ENCODE peak calls at places on chromosomes 4 and X, in five cellular contexts. O is SK-N-SH, Q is Peyer's patch, V is GM13977, X is uterus. Y is an unnamed sample.

GRCh38 chr4:31175242-31175910 is 455.2 kb downstream of the PCDH7 start:
- DNase-seq in X (no peak), Q (no peak), O (no peak), V (no peak), Y (no peak)

GRCh38 chr4:30653291-30653690 is 66.9 kb upstream of the PCDH7 start:
- DNase-seq in O (no peak), X (no peak), V (no peak), Q (no peak), Y (no peak)

GRCh38 chrX:155745792-155746191 is 133.0 kb upstream of the TMLHE start:
- DNase-seq in Q (peak), V (no peak), O (no peak), X (no peak), Y (no peak)

GRCh38 chrX:43973249-43973672 is at the start of gene NDP:
- DNase-seq in O (peak), Q (no peak), V (no peak), X (no peak), Y (no peak)

GRCh38 chrX:20315140-20315539 is 48.4 kb upstream of the RPS6KA3 start:
- DNase-seq in O (no peak), Q (no peak), X (no peak), V (no peak), Y (peak)

GRCh38 chrX:129771266-129771995 is 8.3 kb upstream of the SASH3 start:
- DNase-seq in Q (no peak), X (no peak), O (no peak), V (no peak), Y (no peak)

GRCh38 chr4:119209077-119209476 is 3.4 kb upstream of the USP53 start:
- DNase-seq in O (no peak), Q (no peak), V (peak), X (no peak), Y (peak)

GRCh38 chrX:3227526-3227925 is 118.9 kb downstream of the MXRA5 start:
- DNase-seq in O (no peak), V (no peak), X (no peak), Q (no peak), Y (no peak)

GRCh38 chr4:7984286-7984925 is 44.7 kb upstream of the AFAP1 start:
- DNase-seq in O (no peak), V (no peak), Q (no peak), X (no peak), Y (no peak)

GRCh38 chr4:123545569-123546122 is 149.1 kb downstream of the SPRY1 start:
- DNase-seq in Q (no peak), X (no peak), O (no peak), V (no peak), Y (no peak)

GRCh38 chr4:118586357-118586790 is 98.8 kb upstream of the METTL14 start:
- DNase-seq in Q (no peak), O (no peak), V (no peak), X (peak), Y (no peak)

GRCh38 chr4:3321295-3321889 is 28.6 kb downstream of the RGS12 start:
- DNase-seq in O (peak), V (no peak), X (no peak), Q (no peak), Y (no peak)

GRCh38 chr4:158068063-158068462 is 104.8 kb downstream of the GASK1B start:
- DNase-seq in V (no peak), Q (no peak), X (no peak), O (no peak), Y (no peak)

GRCh38 chrX:17710836-17711235 is 26.5 kb upstream of the SCML1 start:
- DNase-seq in Q (no peak), X (no peak), O (no peak), V (no peak), Y (no peak)

GRCh38 chrX:119984652-119985051 is 41.1 kb upstream of the NKAP start:
- DNase-seq in Q (no peak), O (no peak), X (no peak), V (no peak), Y (no peak)

GRCh38 chrX:21993265-21993664 is 38.9 kb upstream of the PHEX start:
- DNase-seq in X (no peak), V (no peak), Q (peak), O (no peak), Y (peak)

GRCh38 chr4:86356831-86357230 is 3.0 kb downstream of the MAPK10 start:
- DNase-seq in O (no peak), Q (no peak), X (no peak), V (no peak), Y (no peak)

GRCh38 chrX:40260123-40260751 is 162.5 kb upstream of the BCOR start:
- DNase-seq in X (no peak), O (no peak), Q (no peak), V (no peak), Y (no peak)

GRCh38 chrX:118637997-118638396 is 89.4 kb upstream of the IL13RA1 start:
- DNase-seq in V (no peak), X (no peak), Q (no peak), O (no peak), Y (no peak)

GRCh38 chr4:120839974-120840751 is 82.4 kb downstream of the PRDM5 start:
- DNase-seq in X (no peak), Q (no peak), V (no peak), O (no peak), Y (no peak)

GRCh38 chrX:12901486-12901885 is 4.9 kb upstream of the TLR8 start:
- DNase-seq in V (peak), O (peak), X (peak), Q (peak), Y (peak)

GRCh38 chr4:11748169-11748872 is 319.6 kb upstream of the HS3ST1 start:
- DNase-seq in V (no peak), X (no peak), Q (no peak), O (no peak), Y (no peak)

GRCh38 chrX:32010157-32010656 is 938.4 kb upstream of the FTHL17 start:
- DNase-seq in Q (no peak), O (no peak), V (no peak), X (no peak), Y (no peak)

GRCh38 chr4:70741872-70742271 is 20.1 kb downstream of the RUFY3 start:
- DNase-seq in Q (no peak), V (no peak), O (no peak), X (no peak), Y (no peak)

GRCh38 chr4:24451870-24452269 is 132.5 kb downstream of the DHX15 start:
- DNase-seq in Q (no peak), O (no peak), X (no peak), V (no peak), Y (no peak)

GRCh38 chr4:7395635-7396034 is 39.1 kb downstream of the PSAPL1 start:
- DNase-seq in V (no peak), Q (peak), X (peak), O (peak), Y (no peak)

GRCh38 chrX:3738489-3738888 is 25.0 kb upstream of the PRKX start:
- DNase-seq in V (no peak), Q (no peak), O (no peak), X (no peak), Y (no peak)

GRCh38 chrX:54043696-54044125 is 562 bp downstream of the PHF8 start:
- DNase-seq in X (no peak), Q (peak), V (peak), O (peak), Y (peak)

GRCh38 chr4:55758081-55758480 is 61.5 kb upstream of the EXOC1L start:
- DNase-seq in Q (no peak), V (no peak), O (no peak), X (no peak), Y (no peak)

GRCh38 chrX:16511776-16512400 is 138.1 kb upstream of the S100G start:
- DNase-seq in Q (no peak), V (no peak), O (no peak), X (no peak), Y (no peak)

GRCh38 chr4:93139118-93139517 is 689.4 kb upstream of the ATOH1 start:
- DNase-seq in V (no peak), Q (no peak), X (no peak), O (no peak), Y (no peak)

GRCh38 chr4:96035727-96036126 is 195.8 kb downstream of the PDHA2 start:
- DNase-seq in Q (no peak), O (no peak), V (no peak), X (no peak), Y (no peak)

GRCh38 chrX:153970398-153971123 is 1.1 kb downstream of the HCFC1 start:
- DNase-seq in X (peak), Q (no peak), O (peak), V (peak), Y (peak)

GRCh38 chr4:108454227-108454626 is 166.1 kb upstream of the RPL34 start:
- DNase-seq in V (no peak), X (no peak), Q (no peak), O (no peak), Y (no peak)

GRCh38 chr4:24196785-24197184 is 306.9 kb upstream of the PPARGC1A start:
- DNase-seq in O (no peak), V (no peak), Q (no peak), X (no peak), Y (no peak)

GRCh38 chr4:28391877-28392276 is 1531.2 kb downstream of the STIM2 start:
- DNase-seq in O (no peak), V (no peak), Q (no peak), X (no peak), Y (no peak)

GRCh38 chr4:153676491-153676890 is 7.6 kb upstream of the TLR2 start:
- DNase-seq in Q (no peak), V (no peak), O (no peak), X (no peak), Y (no peak)

GRCh38 chrX:75038925-75039324 is 113.7 kb upstream of the NEXMIF start:
- DNase-seq in O (no peak), Q (no peak), V (no peak), X (no peak), Y (no peak)
- TF ChIP-seq CTCF in O (peak), Q (peak), V (peak), X (no peak), Y (peak)

GRCh38 chrX:56232221-56233082 is at the start of gene KLF8:
- DNase-seq in X (peak), O (no peak), V (peak), Q (peak), Y (peak)
- TF ChIP-seq CTCF in X (no peak), O (no peak), V (no peak), Q (no peak), Y (no peak)

GRCh38 chrX:45747905-45748304 is 547.2 kb upstream of the DIPK2B start:
- DNase-seq in Q (no peak), V (no peak), X (no peak), O (no peak), Y (no peak)

GRCh38 chrX:45745479-45745878 is 544.8 kb upstream of the DIPK2B start:
- DNase-seq in V (no peak), Q (no peak), O (no peak), X (no peak), Y (no peak)

GRCh38 chrX:45743906-45744625 is 543.4 kb upstream of the DIPK2B start:
- DNase-seq in O (no peak), Q (no peak), X (no peak), V (no peak), Y (no peak)

GRCh38 chrX:45740291-45740690 is 539.6 kb upstream of the DIPK2B start:
- DNase-seq in Q (no peak), V (no peak), O (no peak), X (no peak), Y (no peak)

DNA sequence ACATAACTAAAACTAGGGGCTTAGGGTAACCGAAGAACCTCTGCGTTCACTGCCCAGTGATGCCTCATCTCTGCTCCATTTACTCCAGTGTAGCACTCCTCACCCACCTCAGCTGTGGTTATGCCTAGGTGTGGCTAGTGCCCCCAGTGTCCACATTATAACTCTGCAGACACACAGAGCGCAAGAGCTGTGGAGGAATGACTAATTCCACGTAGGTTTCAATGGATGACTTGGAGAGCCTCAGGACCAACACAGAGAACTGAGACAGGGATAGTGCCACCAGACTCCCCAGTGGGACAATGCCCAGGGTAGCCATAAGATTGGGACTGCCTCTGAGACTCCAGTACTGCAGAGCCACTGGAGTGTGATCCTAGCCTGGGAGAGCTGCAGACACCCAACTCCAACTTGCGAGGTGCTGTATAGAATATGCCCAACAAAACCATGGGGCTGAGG is 542.4 kb upstream of the DIPK2B start:
- DNase-seq in X (no peak), O (peak), V (no peak), Q (no peak), Y (no peak)
- TF ChIP-seq CTCF in X (no peak), O (peak), V (peak), Q (no peak), Y (no peak)

GRCh38 chr4:10050171-10051120 is 29.1 kb upstream of the SLC2A9 start:
- DNase-seq in V (no peak), X (no peak), Q (no peak), O (no peak), Y (no peak)
- TF ChIP-seq CTCF in V (no peak), X (no peak), Q (no peak), O (no peak), Y (no peak)

GRCh38 chr4:140330311-140330900 is 43.0 kb upstream of the SCOC start:
- DNase-seq in Q (no peak), V (no peak), O (no peak), X (no peak), Y (no peak)

GRCh38 chr4:140331245-140331644 is 42.2 kb upstream of the SCOC start:
- DNase-seq in Q (no peak), V (no peak), X (no peak), O (no peak), Y (no peak)

GRCh38 chr4:140326395-140326993 is 47.0 kb upstream of the SCOC start:
- DNase-seq in O (peak), X (peak), V (no peak), Q (peak), Y (no peak)
- TF ChIP-seq CTCF in O (peak), X (peak), V (peak), Q (peak), Y (peak)

Y was measured in GM10248.